ENCODE peak calls at places on chromosomes 2 and 18, in six cellular contexts. Z is cardiac fibroblast; J is gastrocnemius medialis; B is foreskin fibroblast; D is kidney epithelial cell; K is CD8-positive, alpha-beta T cell. C is an unnamed sample.

GRCh38 chr2:44124502-44124901 is 44.2 kb upstream of the PPM1B start:
- DNase-seq in J (no peak), D (no peak), B (no peak), Z (no peak), K (no peak), C (no peak)

GRCh38 chr2:3180082-3180908 is 197.3 kb downstream of the EIPR1 start:
- DNase-seq in Z (no peak), K (no peak), D (no peak), J (no peak), B (no peak), C (no peak)

GRCh38 chr2:105290981-105291660 is 38.4 kb downstream of the TGFBRAP1 start:
- DNase-seq in J (no peak), K (no peak), Z (no peak), B (no peak), D (no peak), C (no peak)

GRCh38 chr2:237604960-237605359 is 14.4 kb upstream of the RAB17 start:
- DNase-seq in Z (peak), J (no peak), B (peak), K (no peak), D (no peak), C (no peak)

GRCh38 chr2:198901894-198902293 is 555.8 kb downstream of the SATB2 start:
- DNase-seq in J (no peak), D (no peak), Z (no peak), B (no peak), K (no peak), C (no peak)

GRCh38 chr2:224151161-224151560 is 112.1 kb upstream of the SERPINE2 start:
- DNase-seq in D (no peak), B (peak), J (no peak), Z (no peak), K (no peak), C (no peak)

GRCh38 chr2:238370482-238371372 is 50.4 kb downstream of the TRAF3IP1 start:
- DNase-seq in J (no peak), D (no peak), K (peak), Z (peak), B (peak), C (no peak)

GRCh38 chr2:111661286-111661940 is 222.6 kb downstream of the ANAPC1 start:
- DNase-seq in Z (no peak), J (no peak), K (no peak), D (no peak), B (no peak), C (no peak)

GRCh38 chr2:71510196-71510807 is 56.9 kb downstream of the DYSF start:
- DNase-seq in K (peak), B (peak), D (no peak), Z (peak), J (peak), C (no peak)

GRCh38 chr2:127174176-127174575 is 45.9 kb downstream of the CYP27C1 start:
- DNase-seq in Z (peak), D (no peak), K (no peak), J (peak), B (peak), C (no peak)

GRCh38 chr2:241822264-241822623 is 13.3 kb downstream of the NEU4 start:
- DNase-seq in K (no peak), J (no peak), D (no peak), Z (no peak), B (no peak), C (no peak)

GRCh38 chr2:128301501-128301966 is 17.1 kb downstream of the HS6ST1 start:
- DNase-seq in J (no peak), B (peak), K (no peak), D (peak), Z (peak), C (peak)

DNA sequence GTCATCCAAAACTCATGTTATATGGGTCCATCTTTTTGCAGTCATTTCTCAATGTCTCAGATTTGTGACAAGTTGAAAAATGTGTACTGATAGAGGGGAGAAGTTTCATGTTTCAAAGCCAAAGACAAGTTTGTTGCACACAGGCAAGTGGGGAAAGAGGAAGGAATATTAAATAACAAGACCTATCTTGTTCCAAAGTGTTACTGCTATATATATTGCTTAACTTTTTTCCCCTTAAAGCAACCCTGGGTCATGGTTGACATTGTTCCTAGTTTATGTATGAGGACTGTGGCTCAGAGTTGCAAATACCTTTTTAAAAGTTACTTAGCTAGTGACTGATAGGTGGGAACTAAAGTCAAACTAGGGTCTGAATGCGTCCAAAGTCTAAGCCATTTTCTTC is 1.7 kb downstream of the ITGA4 start:
- DNase-seq in J (no peak), D (no peak), Z (no peak), K (no peak), B (no peak), C (no peak)
- H3K4me3 ChIP-seq in J (no peak), D (no peak), Z (peak), K (peak), B (peak), C (no peak)

GRCh38 chr2:98180456-98180855 is 93.5 kb downstream of the VWA3B start:
- DNase-seq in K (no peak), B (no peak), Z (no peak), J (no peak), D (no peak), C (no peak)

GRCh38 chr2:98170076-98170475 is 83.1 kb downstream of the VWA3B start:
- DNase-seq in D (no peak), B (no peak), Z (no peak), J (no peak), K (no peak), C (no peak)

GRCh38 chr2:98172951-98173350 is 86.0 kb downstream of the VWA3B start:
- DNase-seq in J (no peak), B (no peak), K (no peak), Z (no peak), D (no peak), C (no peak)

GRCh38 chr2:98172150-98172765 is 85.3 kb downstream of the VWA3B start:
- DNase-seq in D (no peak), J (peak), K (no peak), B (no peak), Z (no peak), C (no peak)

GRCh38 chr2:98175811-98176210 is 88.8 kb downstream of the VWA3B start:
- DNase-seq in J (peak), Z (no peak), B (no peak), K (no peak), D (no peak), C (no peak)
- TF ChIP-seq CTCF in J (peak), Z (no peak), B (no peak), K (no peak), D (no peak), C (no peak)

GRCh38 chr2:137938204-137938603 is 26.1 kb upstream of the HNMT start:
- DNase-seq in Z (peak), K (no peak), J (no peak), D (no peak), B (peak), C (no peak)
- H3K4me3 ChIP-seq in Z (no peak), K (no peak), J (no peak), D (no peak), B (no peak), C (no peak)

GRCh38 chr2:26561918-26562810 is 79.0 kb downstream of the CIB4 start:
- DNase-seq in Z (peak), B (peak), D (no peak), J (peak), K (no peak), C (peak)
- TF ChIP-seq CTCF in Z (peak), B (no peak), D (peak), J (no peak), K (no peak), C (no peak)

GRCh38 chr18:50284226-50284885 is 3.0 kb upstream of the MBD1 start:
- DNase-seq in J (no peak), D (no peak), B (peak), K (no peak), Z (no peak), C (no peak)

GRCh38 chr18:50281972-50282520 is 723 bp upstream of the MBD1 start:
- DNase-seq in D (no peak), K (no peak), Z (no peak), B (no peak), J (no peak), C (no peak)

GRCh38 chr18:50283469-50284209 is 2.3 kb upstream of the MBD1 start:
- DNase-seq in K (no peak), D (no peak), Z (no peak), J (no peak), B (no peak), C (no peak)

GRCh38 chr18:50281295-50281971 is at the start of gene MBD1:
- DNase-seq in J (peak), B (peak), D (peak), K (peak), Z (peak), C (peak)

GRCh38 chr18:50282521-50283335 is 1.4 kb upstream of the MBD1 start:
- DNase-seq in J (no peak), Z (no peak), K (no peak), B (no peak), D (no peak), C (peak)
- H3K4me3 ChIP-seq in J (peak), Z (no peak), K (no peak), B (no peak), D (no peak), C (no peak)